ENCODE peak calls at places on chromosomes 1 and 21, in four cellular contexts. One of them, this sample, is unnamed. For H3K4me1, the result is how much of the 10 kb centered on the place peaks cover.

GRCh38 chr1:237962985-237963384 is 72.3 kb upstream of the ZP4 start:
- DNase-seq in IMR-90: no peak
- DNase-seq in sigmoid colon: no peak
- DNase-seq in cardiac muscle cell: no peak
- DNase-seq in this sample: no peak

GRCh38 chr1:244941121-244941520 is 76.8 kb upstream of the HNRNPU start:
- DNase-seq in IMR-90: no peak
- DNase-seq in sigmoid colon: no peak
- DNase-seq in cardiac muscle cell: no peak
- DNase-seq in this sample: no peak

GRCh38 chr1:63747445-63747844 is 26.4 kb upstream of the ROR1 start:
- DNase-seq in IMR-90: no peak
- DNase-seq in sigmoid colon: no peak
- DNase-seq in cardiac muscle cell: no peak
- DNase-seq in this sample: no peak

GRCh38 chr1:114310771-114311251 is 157.1 kb upstream of the SYT6 start:
- DNase-seq in IMR-90: peak
- DNase-seq in sigmoid colon: no peak
- DNase-seq in cardiac muscle cell: peak
- DNase-seq in this sample: no peak

GRCh38 chr1:93537924-93538323 is 90.0 kb downstream of the FNBP1L start:
- DNase-seq in IMR-90: peak
- DNase-seq in sigmoid colon: no peak
- DNase-seq in cardiac muscle cell: no peak
- DNase-seq in this sample: no peak

GRCh38 chr1:9280015-9280860 is 12.5 kb upstream of the SPSB1 start:
- DNase-seq in IMR-90: peak
- DNase-seq in sigmoid colon: peak
- DNase-seq in cardiac muscle cell: peak
- DNase-seq in this sample: peak

GRCh38 chr1:232624892-232625291 is 5.0 kb downstream of the SIPA1L2 start:
- DNase-seq in IMR-90: no peak
- DNase-seq in sigmoid colon: no peak
- DNase-seq in cardiac muscle cell: no peak
- DNase-seq in this sample: no peak

GRCh38 chr21:33075128-33075527 is 5.2 kb downstream of the OLIG1 start:
- DNase-seq in IMR-90: no peak
- DNase-seq in sigmoid colon: no peak
- DNase-seq in cardiac muscle cell: peak
- DNase-seq in this sample: no peak

GRCh38 chr1:35808376-35809155 is 750 bp downstream of the AGO4 start:
- DNase-seq in IMR-90: no peak
- DNase-seq in sigmoid colon: peak
- DNase-seq in cardiac muscle cell: peak
- DNase-seq in this sample: peak

GRCh38 chr1:87174726-87175237 is 153.9 kb upstream of the LMO4 start:
- DNase-seq in IMR-90: no peak
- DNase-seq in sigmoid colon: no peak
- DNase-seq in cardiac muscle cell: no peak
- DNase-seq in this sample: no peak

GRCh38 chr21:20968391-20968790 is 29.8 kb upstream of the NCAM2 start:
- DNase-seq in IMR-90: no peak
- DNase-seq in sigmoid colon: no peak
- DNase-seq in cardiac muscle cell: no peak
- DNase-seq in this sample: no peak

GRCh38 chr21:45209046-45209445 is 78.6 kb downstream of the POFUT2 start:
- DNase-seq in IMR-90: peak
- DNase-seq in sigmoid colon: no peak
- DNase-seq in cardiac muscle cell: peak
- DNase-seq in this sample: no peak

GRCh38 chr1:2526824-2527552 is 592 bp upstream of the PANK4 start:
- DNase-seq in IMR-90: peak
- DNase-seq in sigmoid colon: peak
- DNase-seq in cardiac muscle cell: peak
- DNase-seq in this sample: peak

GRCh38 chr1:226126824-226127591 is 59.5 kb downstream of the ACBD3 start:
- DNase-seq in IMR-90: no peak
- DNase-seq in sigmoid colon: peak
- DNase-seq in cardiac muscle cell: no peak
- DNase-seq in this sample: no peak

GRCh38 chr1:67578397-67579020 is 106.5 kb upstream of the GADD45A start:
- DNase-seq in IMR-90: no peak
- DNase-seq in sigmoid colon: no peak
- DNase-seq in cardiac muscle cell: no peak
- DNase-seq in this sample: no peak

GRCh38 chr1:93322349-93322748 is 23.4 kb upstream of the DR1 start:
- DNase-seq in IMR-90: no peak
- DNase-seq in sigmoid colon: no peak
- DNase-seq in cardiac muscle cell: no peak
- DNase-seq in this sample: no peak

GRCh38 chr21:26888931-26889330 is 43.7 kb upstream of the ADAMTS1 start:
- DNase-seq in IMR-90: no peak
- DNase-seq in sigmoid colon: no peak
- DNase-seq in cardiac muscle cell: no peak
- DNase-seq in this sample: no peak

GRCh38 chr1:17244826-17245740 is 3.8 kb upstream of the PADI3 start:
- DNase-seq in IMR-90: no peak
- DNase-seq in sigmoid colon: no peak
- DNase-seq in cardiac muscle cell: no peak
- DNase-seq in this sample: no peak

GRCh38 chr1:55589656-55590297 is 374.6 kb upstream of the USP24 start:
- DNase-seq in IMR-90: no peak
- DNase-seq in sigmoid colon: no peak
- DNase-seq in cardiac muscle cell: peak
- DNase-seq in this sample: no peak

GRCh38 chr1:61442456-61443013 is 282.4 kb downstream of the TM2D1 start:
- DNase-seq in IMR-90: no peak
- DNase-seq in sigmoid colon: no peak
- DNase-seq in cardiac muscle cell: peak
- DNase-seq in this sample: no peak

GRCh38 chr1:8641317-8641997 is 176.0 kb downstream of the RERE start:
- DNase-seq in IMR-90: no peak
- DNase-seq in sigmoid colon: no peak
- DNase-seq in cardiac muscle cell: no peak
- DNase-seq in this sample: no peak

GRCh38 chr1:170547255-170547654 is 15.3 kb downstream of the GORAB start:
- DNase-seq in IMR-90: no peak
- DNase-seq in sigmoid colon: no peak
- DNase-seq in cardiac muscle cell: no peak
- DNase-seq in this sample: no peak

GRCh38 chr21:31732891-31733520 is 1.1 kb upstream of the SCAF4 start:
- DNase-seq in IMR-90: peak
- DNase-seq in sigmoid colon: peak
- DNase-seq in cardiac muscle cell: peak
- DNase-seq in this sample: peak

GRCh38 chr1:191002768-191003167 is 525.1 kb upstream of the BRINP3 start:
- DNase-seq in IMR-90: no peak
- DNase-seq in sigmoid colon: no peak
- DNase-seq in cardiac muscle cell: no peak
- DNase-seq in this sample: no peak

GRCh38 chr1:21341517-21342078 is 51.3 kb upstream of the ECE1 start:
- DNase-seq in IMR-90: no peak
- DNase-seq in sigmoid colon: peak
- DNase-seq in cardiac muscle cell: no peak
- DNase-seq in this sample: no peak

GRCh38 chr1:37034301-37035013 is at the start of gene GRIK3:
- DNase-seq in IMR-90: no peak
- DNase-seq in sigmoid colon: no peak
- DNase-seq in cardiac muscle cell: no peak
- DNase-seq in this sample: no peak

GRCh38 chr1:2431503-2431902 is 19.1 kb upstream of the PEX10 start:
- DNase-seq in IMR-90: no peak
- DNase-seq in sigmoid colon: no peak
- DNase-seq in cardiac muscle cell: no peak
- DNase-seq in this sample: no peak

GRCh38 chr1:147758379-147759100 is 1.9 kb downstream of the GJA5 start:
- DNase-seq in IMR-90: no peak
- DNase-seq in sigmoid colon: no peak
- DNase-seq in cardiac muscle cell: no peak
- DNase-seq in this sample: no peak

GRCh38 chr1:24551910-24552571 is 3.8 kb upstream of the NCMAP start:
- DNase-seq in IMR-90: peak
- DNase-seq in sigmoid colon: no peak
- DNase-seq in cardiac muscle cell: peak
- DNase-seq in this sample: no peak

GRCh38 chr1:71649588-71649987 is 568.8 kb upstream of the ZRANB2 start:
- DNase-seq in IMR-90: no peak
- DNase-seq in sigmoid colon: no peak
- DNase-seq in cardiac muscle cell: no peak
- DNase-seq in this sample: no peak

GRCh38 chr1:166036092-166036491 is 130.7 kb downstream of the FAM78B start:
- DNase-seq in IMR-90: no peak
- DNase-seq in sigmoid colon: no peak
- DNase-seq in cardiac muscle cell: no peak
- DNase-seq in this sample: no peak

GRCh38 chr1:93419344-93419743 is 28.6 kb upstream of the FNBP1L start:
- DNase-seq in IMR-90: no peak
- DNase-seq in sigmoid colon: no peak
- DNase-seq in cardiac muscle cell: no peak
- DNase-seq in this sample: no peak

GRCh38 chr21:45543710-45544448 is 1.6 kb upstream of the SLC19A1 start:
- DNase-seq in IMR-90: no peak
- DNase-seq in sigmoid colon: peak
- DNase-seq in cardiac muscle cell: no peak
- DNase-seq in this sample: peak

GRCh38 chr1:14173598-14173997 is 424.9 kb upstream of the KAZN start:
- DNase-seq in IMR-90: no peak
- DNase-seq in sigmoid colon: no peak
- DNase-seq in cardiac muscle cell: no peak
- DNase-seq in this sample: no peak

DNA sequence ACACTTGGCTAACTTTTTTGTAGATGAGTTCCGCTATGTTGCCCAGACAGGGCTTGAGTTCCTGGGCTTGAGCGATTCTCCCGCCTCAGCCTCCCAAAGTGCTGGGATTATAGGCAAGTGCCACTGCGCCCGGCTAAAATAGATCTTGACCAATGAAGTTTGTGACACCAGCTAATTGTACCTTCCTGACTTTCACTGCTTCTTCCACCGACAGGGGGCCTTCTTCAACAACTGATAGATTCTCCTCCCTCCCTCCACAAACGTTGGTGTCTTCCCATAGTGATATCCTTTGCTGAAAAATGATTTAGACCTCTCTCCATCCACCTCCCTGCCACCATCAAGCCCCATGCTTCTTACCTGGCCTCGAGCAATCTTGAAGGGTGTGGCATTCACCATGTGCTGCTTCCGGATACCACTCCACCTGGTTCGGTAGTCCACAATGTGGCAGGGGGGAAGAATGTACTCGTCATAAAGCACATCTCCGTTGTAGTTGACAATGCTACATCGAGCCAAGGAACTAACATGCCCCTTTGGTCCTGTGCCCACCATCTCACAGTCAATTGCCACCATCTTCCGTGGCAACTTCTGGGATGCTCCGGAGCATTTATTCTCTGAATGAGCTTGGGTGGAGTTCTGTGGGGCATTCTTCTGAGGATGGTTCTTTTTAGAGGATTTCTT is 1.6 kb upstream of the METTL25B start:
- DNase-seq in IMR-90: peak
- DNase-seq in sigmoid colon: no peak
- DNase-seq in cardiac muscle cell: peak
- DNase-seq in this sample: peak
- H3K4me1 ChIP-seq in IMR-90: under half
- H3K4me1 ChIP-seq in sigmoid colon: under half
- H3K4me1 ChIP-seq in cardiac muscle cell: under half
- H3K4me1 ChIP-seq in this sample: half or more

GRCh38 chr1:214492405-214493075 is 58.9 kb downstream of the PTPN14 start:
- DNase-seq in IMR-90: peak
- DNase-seq in sigmoid colon: no peak
- DNase-seq in cardiac muscle cell: peak
- DNase-seq in this sample: no peak
- TF ChIP-seq CTCF in IMR-90: no peak
- TF ChIP-seq CTCF in sigmoid colon: no peak
- TF ChIP-seq CTCF in cardiac muscle cell: no peak
- TF ChIP-seq CTCF in this sample: no peak

GRCh38 chr1:168279253-168279652 is 1.4 kb upstream of the TBX19 start:
- DNase-seq in IMR-90: no peak
- DNase-seq in sigmoid colon: no peak
- DNase-seq in cardiac muscle cell: no peak
- DNase-seq in this sample: no peak
- H3K4me1 ChIP-seq in IMR-90: under half
- H3K4me1 ChIP-seq in sigmoid colon: under half
- H3K4me1 ChIP-seq in cardiac muscle cell: under half
- H3K4me1 ChIP-seq in this sample: under half

GRCh38 chr1:99527078-99527477 is 118.8 kb upstream of the PALMD start:
- DNase-seq in IMR-90: peak
- DNase-seq in sigmoid colon: no peak
- DNase-seq in cardiac muscle cell: peak
- DNase-seq in this sample: no peak
- TF ChIP-seq CTCF in IMR-90: peak
- TF ChIP-seq CTCF in sigmoid colon: no peak
- TF ChIP-seq CTCF in cardiac muscle cell: peak
- TF ChIP-seq CTCF in this sample: peak

DNA sequence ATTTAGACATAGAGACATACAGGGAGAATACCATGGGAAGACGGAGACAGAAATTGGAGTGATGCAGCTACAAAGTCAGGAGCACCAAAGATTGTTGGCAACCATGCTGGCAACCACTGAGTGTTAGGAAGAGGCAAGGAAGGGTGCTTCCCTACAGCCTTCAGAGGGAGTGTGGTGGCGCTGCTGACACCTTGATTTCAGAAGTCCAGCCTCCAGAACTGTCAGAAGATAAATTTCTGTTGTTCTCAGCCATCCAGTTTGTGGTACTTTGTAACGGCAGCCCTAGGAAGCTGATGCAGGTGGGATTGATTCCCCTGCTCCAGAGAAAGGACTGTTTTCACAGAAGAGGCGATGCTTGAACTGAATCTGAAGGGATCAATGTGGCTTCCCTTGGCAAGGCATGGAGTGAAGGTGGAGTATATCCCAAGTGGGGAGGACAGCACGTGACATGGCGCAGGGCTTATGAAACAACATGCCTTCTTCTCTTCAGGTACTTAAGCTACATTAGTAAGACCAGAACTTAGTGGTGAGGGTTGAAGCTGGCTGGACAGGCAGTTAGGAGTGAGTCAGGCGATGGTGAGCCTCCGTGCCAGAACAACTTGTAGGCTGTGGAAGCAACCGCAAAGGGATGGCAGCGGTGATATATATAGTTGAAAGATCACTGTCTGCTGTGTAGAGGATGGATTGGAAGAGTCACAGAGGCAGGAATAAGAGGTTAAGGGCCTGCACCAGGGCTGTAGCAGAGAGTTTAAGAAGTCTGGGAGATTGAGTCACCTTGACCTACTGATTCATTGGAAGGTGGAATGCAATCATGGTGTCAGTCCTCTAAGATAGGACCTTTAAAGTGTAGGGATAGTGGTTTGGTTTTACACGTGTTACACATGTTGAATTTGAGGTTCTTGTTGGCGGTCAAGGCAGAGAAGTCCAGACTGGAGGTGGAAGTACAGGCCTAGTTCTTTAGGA is 2.1 kb downstream of the LEPR start:
- DNase-seq in IMR-90: peak
- DNase-seq in sigmoid colon: no peak
- DNase-seq in cardiac muscle cell: peak
- DNase-seq in this sample: no peak
- H3K4me1 ChIP-seq in IMR-90: under half
- H3K4me1 ChIP-seq in sigmoid colon: under half
- H3K4me1 ChIP-seq in cardiac muscle cell: under half
- H3K4me1 ChIP-seq in this sample: under half

GRCh38 chr1:46942086-46942485 is 810 bp upstream of the CYP4A11 start:
- DNase-seq in IMR-90: no peak
- DNase-seq in sigmoid colon: no peak
- DNase-seq in cardiac muscle cell: no peak
- DNase-seq in this sample: no peak
- TF ChIP-seq CTCF in IMR-90: no peak
- TF ChIP-seq CTCF in sigmoid colon: no peak
- TF ChIP-seq CTCF in cardiac muscle cell: no peak
- TF ChIP-seq CTCF in this sample: no peak

This sample was measured in DND-41.